ENCODE peak calls at places on chromosomes 2 and 18, in ten cellular contexts. N is sigmoid colon, E is fibroblast of lung, J is Peyer's patch, F is suprapubic skin, O is cardiac muscle cell, B is HCT116, Q is colonic mucosa, U is lower lobe of right lung, H is PC-3. T is an unnamed sample.

GRCh38 chr2:161424179-161424763 is 8.2 kb downstream of the TBR1 start:
- DNase-seq in N (no peak), E (no peak), J (no peak), F (no peak), O (no peak), B (no peak), Q (no peak), U (no peak), H (no peak), T (no peak)

GRCh38 chr18:25826823-25827617 is 263.4 kb downstream of the SS18 start:
- DNase-seq in N (no peak), E (peak; percentile 23), J (no peak), F (no peak), O (no peak), B (no peak), Q (no peak), U (no peak), H (no peak), T (no peak)

GRCh38 chr18:5173216-5173615 is 23.8 kb downstream of the AKAIN1 start:
- DNase-seq in N (no peak), E (no peak), J (no peak), F (no peak), O (no peak), B (no peak), Q (no peak), U (no peak), H (no peak), T (no peak)

GRCh38 chr18:58511306-58511705 is 117.6 kb downstream of the ALPK2 start:
- DNase-seq in N (no peak), E (no peak), J (no peak), F (no peak), O (no peak), B (no peak), Q (no peak), U (no peak), H (no peak), T (no peak)

GRCh38 chr18:32582455-32582854 is 111.8 kb upstream of the GAREM1 start:
- DNase-seq in N (no peak), E (no peak), J (no peak), F (no peak), O (peak; percentile 4), B (no peak), Q (no peak), U (no peak), H (no peak), T (no peak)

GRCh38 chr2:235526166-235526565 is 32.3 kb downstream of the AGAP1 start:
- DNase-seq in N (no peak), E (no peak), J (no peak), F (no peak), O (no peak), B (no peak), Q (no peak), U (no peak), H (no peak), T (no peak)

GRCh38 chr2:187274146-187274545 is 173.9 kb downstream of the CALCRL start:
- DNase-seq in N (no peak), E (no peak), J (no peak), F (no peak), O (no peak), B (no peak), Q (no peak), U (no peak), H (no peak), T (no peak)

GRCh38 chr2:30417253-30417652 is 29.8 kb upstream of the LCLAT1 start:
- DNase-seq in N (peak; percentile 89), E (peak; percentile 73), J (no peak), F (peak; percentile 76), O (peak; percentile 56), B (no peak), Q (no peak), U (no peak), H (no peak), T (no peak)

GRCh38 chr2:109351164-109351756 is 222.3 kb downstream of the SH3RF3 start:
- DNase-seq in N (peak; percentile 82), E (peak; percentile 86), J (no peak), F (no peak), O (peak; percentile 30), B (no peak), Q (no peak), U (peak; percentile 69), H (peak; percentile 97), T (no peak)

GRCh38 chr2:176172748-176173586 is 15.5 kb upstream of the HOXD1 start:
- DNase-seq in N (no peak), E (no peak), J (no peak), F (no peak), O (no peak), B (no peak), Q (no peak), U (no peak), H (no peak), T (no peak)

GRCh38 chr2:231163011-231163410 is 35.4 kb upstream of the ARMC9 start:
- DNase-seq in N (no peak), E (peak; percentile 47), J (no peak), F (no peak), O (no peak), B (no peak), Q (no peak), U (no peak), H (no peak), T (no peak)

GRCh38 chr18:31610841-31611240 is 19.2 kb downstream of the TTR start:
- DNase-seq in N (no peak), E (no peak), J (peak; percentile 53), F (no peak), O (peak; percentile 20), B (peak; percentile 13), Q (peak; percentile 45), U (no peak), H (peak; percentile 2), T (peak; percentile 58)

GRCh38 chr2:200483729-200484198 is 26.1 kb downstream of the KCTD18 start:
- DNase-seq in N (no peak), E (peak; percentile 44), J (peak; percentile 77), F (no peak), O (peak; percentile 42), B (peak; percentile 27), Q (peak; percentile 76), U (peak; percentile 71), H (peak; percentile 85), T (peak; percentile 76)
- TF ChIP-seq CTCF in N (no peak), E (peak; percentile 16), J (peak; percentile 69), F (no peak), O (peak; percentile 47), B (peak; percentile 85), Q (peak; percentile 62), U (peak; percentile 50), H (peak; percentile 88), T (peak; percentile 85)

DNA sequence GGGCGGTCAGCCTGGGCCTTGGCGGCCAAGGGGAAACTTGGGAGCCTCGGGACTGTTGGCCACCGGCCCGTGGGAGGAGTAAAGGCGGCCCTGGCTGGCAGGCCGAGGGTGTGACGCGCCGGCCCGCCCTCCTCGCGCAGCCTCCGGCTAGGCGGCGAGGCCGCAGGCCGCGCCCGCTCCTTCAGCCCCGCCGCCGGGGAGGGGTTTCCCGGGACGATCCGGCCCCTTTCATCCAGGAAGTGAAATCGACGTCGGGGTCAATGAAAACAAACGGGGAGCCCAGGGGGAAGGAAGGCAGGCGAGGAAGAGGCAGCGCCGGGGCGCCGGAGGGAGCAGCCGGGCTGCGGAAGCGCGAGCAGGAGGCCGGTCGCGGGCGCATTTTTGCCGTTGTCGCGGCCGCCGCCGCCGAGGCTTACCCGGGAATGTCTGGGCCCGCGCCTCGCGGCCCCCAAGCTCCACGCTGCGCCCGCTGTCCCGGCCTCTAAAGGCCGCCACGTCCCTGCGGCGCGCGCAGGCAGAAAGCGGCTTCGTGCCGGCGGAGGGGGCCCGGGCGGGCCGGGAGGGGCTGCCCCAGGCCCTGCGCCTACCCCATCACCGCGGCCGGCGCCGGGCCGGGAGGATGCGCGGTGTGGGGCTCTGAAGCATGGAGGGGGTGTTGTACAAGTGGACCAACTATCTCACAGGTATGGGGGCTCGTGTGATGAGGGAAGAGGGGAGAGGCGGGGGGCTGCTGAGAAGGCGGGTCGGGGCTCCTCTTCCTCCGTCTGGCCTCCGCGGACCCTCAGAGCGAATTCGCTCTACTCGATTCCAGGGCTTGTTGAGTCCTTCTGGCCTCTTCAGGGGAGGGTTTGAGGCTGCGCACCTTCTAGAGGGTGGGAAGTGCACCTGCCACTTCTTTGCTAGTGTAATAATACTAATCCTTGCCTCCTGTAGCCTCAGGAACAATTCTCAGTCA is at the start of gene PLEKHA3:
- DNase-seq in N (peak; percentile 99), E (peak; percentile 96), J (peak; percentile 96), F (peak; percentile 98), O (peak; percentile 99), B (peak; percentile 94), Q (peak; percentile 96), U (peak; percentile 98), H (peak; percentile 96), T (peak; percentile 94)
- H3K4me1 ChIP-seq in N (no peaks in the 10 kb centered on the region), E (peaks cover 2% of the 10 kb centered on the region), J (peaks cover 46% of the 10 kb centered on the region), F (peaks cover 54% of the 10 kb centered on the region), O (peaks cover 13% of the 10 kb centered on the region), B (peaks cover 10% of the 10 kb centered on the region), Q (peaks cover 16% of the 10 kb centered on the region), U (peaks cover 54% of the 10 kb centered on the region), H (peaks cover 44% of the 10 kb centered on the region), T (peaks cover 7% of the 10 kb centered on the region)

GRCh38 chr2:64005707-64006356 is 13.4 kb downstream of the VPS54 start:
- DNase-seq in N (no peak), E (no peak), J (no peak), F (no peak), O (no peak), B (no peak), Q (no peak), U (no peak), H (no peak), T (no peak)

GRCh38 chr2:64003239-64003638 is 16.0 kb downstream of the VPS54 start:
- DNase-seq in N (no peak), E (no peak), J (no peak), F (no peak), O (no peak), B (no peak), Q (no peak), U (no peak), H (no peak), T (no peak)

GRCh38 chr2:64000630-64001381 is 18.4 kb downstream of the VPS54 start:
- DNase-seq in N (no peak), E (no peak), J (no peak), F (no peak), O (no peak), B (no peak), Q (no peak), U (no peak), H (no peak), T (peak; percentile 38)

GRCh38 chr2:63999049-63999448 is 20.2 kb downstream of the VPS54 start:
- DNase-seq in N (no peak), E (no peak), J (no peak), F (no peak), O (no peak), B (no peak), Q (no peak), U (no peak), H (no peak), T (no peak)

GRCh38 chr2:64001382-64002101 is 17.7 kb downstream of the VPS54 start:
- DNase-seq in N (no peak), E (no peak), J (no peak), F (no peak), O (no peak), B (no peak), Q (no peak), U (no peak), H (no peak), T (no peak)
- H3K9me3 ChIP-seq in N (no peaks in the 10 kb centered on the region), E (no peaks in the 10 kb centered on the region), J (no peaks in the 10 kb centered on the region), F (no peaks in the 10 kb centered on the region), O (no peaks in the 10 kb centered on the region), B (no peaks in the 10 kb centered on the region), Q (no peaks in the 10 kb centered on the region), U (no peaks in the 10 kb centered on the region), H (no peaks in the 10 kb centered on the region), T (peaks cover 19% of the 10 kb centered on the region)

GRCh38 chr2:211944572-211944971 is 594.0 kb downstream of the ERBB4 start:
- DNase-seq in N (no peak), E (no peak), J (no peak), F (no peak), O (no peak), B (peak; percentile 2), Q (no peak), U (no peak), H (no peak), T (no peak)
- TF ChIP-seq CTCF in N (no peak), E (no peak), J (no peak), F (no peak), O (no peak), B (no peak), Q (no peak), U (no peak), H (no peak), T (no peak)